ENCODE peak calls at places on chromosomes 12 and 14, in ten cellular contexts. J is activated CD4-positive, alpha-beta T cell treated with anti-CD3 and anti-CD28 coated beads for 48 hours; R is NCI-H524; Q is mucosa of descending colon; B is T-cell; D is T-helper 2 cell; P is SW480; A is CD4-positive, alpha-beta T cell; M is LoVo; I is RCC 7860. K is an unnamed sample.

GRCh38 chr12:12439636-12440035 is 82.8 kb downstream of the BORCS5 start:
- DNase-seq in B (peak), M (no peak), A (peak), D (peak), P (no peak), J (peak), I (peak), Q (no peak), R (no peak), K (no peak)

GRCh38 chr12:47020211-47020821 is 59.1 kb upstream of the PCED1B start:
- DNase-seq in B (no peak), I (no peak), P (no peak), Q (no peak), R (no peak), M (no peak), J (no peak), A (no peak), D (no peak), K (no peak)

GRCh38 chr12:10372534-10372931 is 17.3 kb downstream of the KLRK1 start:
- DNase-seq in D (no peak), R (no peak), M (peak), B (no peak), A (no peak), P (no peak), J (no peak), I (no peak), Q (peak), K (no peak)

GRCh38 chr12:86134571-86134970 is 121.6 kb downstream of the MGAT4C start:
- DNase-seq in I (peak), R (no peak), P (no peak), A (no peak), D (no peak), Q (no peak), B (no peak), M (no peak), J (no peak), K (peak)

GRCh38 chr12:82688035-82688501 is 1.4 kb downstream of the TMTC2 start:
- DNase-seq in I (no peak), D (no peak), J (no peak), P (peak), A (no peak), Q (peak), R (no peak), B (no peak), M (peak), K (no peak)

GRCh38 chr12:88904705-88905104 is 324.4 kb upstream of the KITLG start:
- DNase-seq in Q (peak), J (no peak), B (no peak), R (no peak), I (no peak), D (no peak), P (no peak), A (no peak), M (no peak), K (no peak)

GRCh38 chr14:61524211-61524806 is 171.0 kb upstream of the HIF1A start:
- DNase-seq in M (peak), P (peak), R (no peak), A (no peak), B (no peak), I (peak), Q (peak), D (no peak), J (no peak), K (peak)

GRCh38 chr12:103771466-103771865 is 69.6 kb downstream of the NT5DC3 start:
- DNase-seq in J (peak), D (no peak), A (no peak), R (peak), P (peak), I (no peak), M (no peak), B (no peak), Q (peak), K (peak)

GRCh38 chr14:102927346-102927877 is 4.9 kb downstream of the AMN start:
- DNase-seq in A (no peak), I (no peak), Q (peak), D (no peak), M (peak), B (no peak), R (no peak), J (no peak), P (peak), K (no peak)

GRCh38 chr12:47783024-47783755 is 10.2 kb downstream of the SLC48A1 start:
- DNase-seq in B (no peak), I (no peak), J (no peak), D (no peak), M (no peak), P (no peak), A (no peak), Q (no peak), R (peak), K (no peak)

GRCh38 chr12:111454311-111454710 is 48.6 kb downstream of the SH2B3 start:
- DNase-seq in J (no peak), D (no peak), M (no peak), B (no peak), A (no peak), R (no peak), I (no peak), P (no peak), Q (no peak), K (no peak)

GRCh38 chr12:65106948-65107347 is 14.2 kb downstream of the WIF1 start:
- DNase-seq in R (no peak), I (no peak), B (no peak), Q (no peak), P (peak), J (no peak), D (no peak), M (no peak), A (no peak), K (peak)

GRCh38 chr14:96204151-96205058 is at the start of gene BDKRB2:
- DNase-seq in R (peak), D (no peak), J (peak), A (no peak), P (peak), B (no peak), I (peak), M (peak), Q (peak), K (peak)

GRCh38 chr14:102772781-102773570 is 4.3 kb upstream of the TRAF3 start:
- DNase-seq in P (peak), Q (no peak), B (no peak), M (no peak), I (no peak), D (no peak), A (no peak), J (no peak), R (peak), K (no peak)

GRCh38 chr12:105285378-105285777 is 45.1 kb upstream of the C12orf75 start:
- DNase-seq in J (no peak), D (no peak), B (no peak), P (no peak), Q (no peak), M (no peak), A (no peak), R (no peak), I (no peak), K (no peak)

GRCh38 chr14:36428350-36428749 is 91.7 kb downstream of the NKX2-1 start:
- DNase-seq in R (no peak), M (no peak), Q (no peak), J (no peak), P (no peak), D (no peak), B (no peak), A (no peak), I (no peak), K (no peak)

GRCh38 chr14:50943943-50944646 is at the start of gene PYGL:
- DNase-seq in A (no peak), J (peak), I (peak), P (peak), Q (peak), B (no peak), R (peak), D (no peak), M (peak), K (peak)

GRCh38 chr12:34405286-34406227 is 383.3 kb downstream of the ALG10 start:
- DNase-seq in J (no peak), R (no peak), Q (no peak), P (no peak), B (no peak), A (no peak), M (no peak), D (no peak), I (no peak), K (no peak)

K was measured in Caki2.